ENCODE peak calls at places on chromosomes 1 and 21, in nine cellular contexts. W, Z, R, J, B, V, L, O and P are unnamed samples.

GRCh38 chr1:93690921-93691789 is 9.5 kb upstream of the BCAR3 start:
- DNase-seq in J (no peak), O (no peak), Z (peak; percentile 45), B (no peak), V (no peak), W (no peak), R (no peak), L (no peak), P (no peak)

GRCh38 chr1:155012052-155012546 is 9.5 kb downstream of the ZBTB7B start:
- DNase-seq in O (peak; percentile 68), B (no peak), R (peak; percentile 93), W (peak; percentile 96), L (peak; percentile 85), J (no peak), V (peak; percentile 50), Z (peak; percentile 89), P (peak; percentile 90)

GRCh38 chr1:232273071-232273470 is 356.9 kb downstream of the SIPA1L2 start:
- DNase-seq in J (no peak), V (no peak), Z (no peak), O (no peak), L (no peak), W (no peak), B (no peak), R (no peak), P (no peak)

GRCh38 chr1:81174052-81174451 is 626.7 kb upstream of the ADGRL2 start:
- DNase-seq in V (no peak), W (no peak), L (no peak), R (no peak), B (no peak), J (no peak), O (no peak), Z (no peak), P (peak; percentile 62)

GRCh38 chr1:61079898-61080336 is 2.4 kb upstream of the NFIA start:
- DNase-seq in W (peak; percentile 96), V (peak; percentile 83), L (peak; percentile 82), O (peak; percentile 90), Z (peak; percentile 60), B (peak; percentile 79), R (peak; percentile 90), J (peak; percentile 65), P (peak; percentile 78)

GRCh38 chr21:36780861-36781260 is 81.9 kb downstream of the SIM2 start:
- DNase-seq in J (no peak), W (no peak), B (no peak), R (no peak), L (no peak), O (no peak), Z (no peak), V (no peak), P (no peak)

GRCh38 chr1:88079036-88079435 is 605.0 kb upstream of the PKN2 start:
- DNase-seq in L (no peak), B (no peak), O (no peak), R (no peak), J (no peak), Z (peak; percentile 74), V (no peak), W (no peak), P (no peak)

GRCh38 chr1:25683731-25684130 is 67.1 kb downstream of the MAN1C1 start:
- DNase-seq in O (no peak), J (no peak), R (no peak), L (no peak), B (no peak), W (no peak), Z (no peak), V (no peak), P (no peak)

GRCh38 chr1:109091196-109092193 is 931 bp downstream of the TMEM167B start:
- DNase-seq in B (no peak), L (peak; percentile 37), Z (no peak), J (no peak), R (no peak), O (no peak), V (no peak), W (no peak), P (no peak)

GRCh38 chr21:15850645-15851044 is 120.9 kb downstream of the USP25 start:
- DNase-seq in J (no peak), W (no peak), O (no peak), V (no peak), B (no peak), Z (no peak), L (no peak), R (no peak), P (no peak)

GRCh38 chr21:26965567-26966359 is 1.1 kb downstream of the ADAMTS5 start:
- DNase-seq in J (no peak), Z (peak; percentile 87), W (no peak), L (peak; percentile 21), R (peak; percentile 65), V (peak; percentile 24), O (peak; percentile 40), B (no peak), P (peak; percentile 42)

GRCh38 chr21:45262616-45263015 is 25.1 kb downstream of the POFUT2 start:
- DNase-seq in J (no peak), R (peak; percentile 60), L (peak; percentile 74), O (peak; percentile 17), V (no peak), B (no peak), W (peak; percentile 53), Z (no peak), P (no peak)

GRCh38 chr1:8517579-8518489 is 199.9 kb downstream of the SLC45A1 start:
- DNase-seq in Z (no peak), B (no peak), V (no peak), R (no peak), L (no peak), O (no peak), J (no peak), W (no peak), P (no peak)

GRCh38 chr1:26317612-26318337 is at the start of gene CD52:
- DNase-seq in B (no peak), Z (peak; percentile 63), J (no peak), R (no peak), V (no peak), O (no peak), L (peak; percentile 63), W (no peak), P (no peak)

GRCh38 chr21:46610018-46610701 is 5.3 kb upstream of the S100B start:
- DNase-seq in V (no peak), J (no peak), R (no peak), B (no peak), Z (no peak), W (no peak), O (no peak), L (no peak), P (no peak)

GRCh38 chr1:88736633-88737248 is 52.7 kb downstream of the PKN2 start:
- DNase-seq in O (no peak), W (no peak), R (no peak), B (no peak), V (no peak), J (no peak), Z (peak; percentile 25), L (no peak), P (no peak)

GRCh38 chr21:43884012-43884860 is 19.2 kb downstream of the AGPAT3 start:
- DNase-seq in V (peak; percentile 40), O (no peak), R (no peak), B (peak; percentile 52), J (no peak), W (no peak), Z (peak; percentile 65), L (peak; percentile 83), P (no peak)

DNA sequence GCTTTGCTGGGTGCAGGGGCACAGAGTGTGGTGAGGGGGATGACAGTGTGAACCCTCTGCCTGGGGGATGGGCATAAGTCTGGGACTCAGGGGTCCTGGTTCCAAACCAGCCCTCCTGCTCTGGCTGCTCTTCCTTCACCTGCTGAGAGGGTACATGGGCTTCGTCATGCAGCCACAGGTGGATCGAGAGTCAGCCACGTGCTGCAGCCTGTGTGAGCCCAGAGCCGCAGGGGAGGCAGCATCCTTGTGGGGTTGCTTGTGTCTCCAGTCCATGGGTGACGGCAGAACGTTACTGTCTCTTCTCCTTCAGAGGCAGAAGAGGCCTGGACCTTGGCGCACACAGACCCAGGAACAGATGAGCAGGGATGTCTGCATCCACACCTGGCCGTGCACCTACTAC is 12.1 kb downstream of the SNAP47 start:
- DNase-seq in J (no peak), L (no peak), W (no peak), O (no peak), Z (no peak), B (no peak), R (no peak), V (no peak), P (no peak)
- H3K27ac ChIP-seq in J (no peak overlapping the region), L (peak overlapping the region; percentile 75), W (peak overlapping the region; percentile 86), O (no peak overlapping the region), Z (no peak overlapping the region), B (no peak overlapping the region), R (no peak overlapping the region), V (no peak overlapping the region), P (no peak overlapping the region)

DNA sequence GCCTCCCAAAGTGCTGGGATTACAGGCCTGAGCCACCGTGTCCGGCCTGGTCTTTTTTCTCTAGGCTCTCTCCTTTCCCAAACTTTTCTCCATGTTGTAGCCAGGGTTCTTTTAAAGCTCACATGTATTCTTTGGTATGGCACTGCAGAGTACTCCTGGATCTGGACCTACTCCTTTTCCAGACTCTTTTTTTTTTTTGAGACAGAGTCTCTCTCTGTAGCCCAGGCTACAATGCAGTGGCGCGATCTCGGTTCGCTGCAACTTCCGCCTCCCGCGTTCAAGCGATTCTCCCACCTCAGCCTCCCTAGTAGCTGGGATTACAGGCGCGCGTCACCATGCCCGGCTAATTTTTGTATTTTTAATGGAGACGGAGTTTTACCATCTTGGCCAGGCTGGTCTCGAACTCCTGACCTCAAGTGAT is 602 bp upstream of the MED18 start:
- DNase-seq in R (no peak), O (no peak), L (no peak), V (no peak), B (no peak), Z (no peak), J (no peak), W (no peak), P (no peak)
- H3K27ac ChIP-seq in R (peak overlapping the region; percentile 87), O (peak overlapping the region; percentile 82), L (peak overlapping the region; percentile 93), V (peak overlapping the region; percentile 76), B (peak overlapping the region; percentile 62), Z (no peak overlapping the region), J (peak overlapping the region; percentile 92), W (peak overlapping the region; percentile 84), P (peak overlapping the region; percentile 75)

GRCh38 chr1:162502928-162503327 is 5.3 kb downstream of the UHMK1 start:
- DNase-seq in R (no peak), V (no peak), J (no peak), O (no peak), L (no peak), Z (no peak), W (no peak), B (no peak), P (no peak)
- H3K27ac ChIP-seq in R (no peak overlapping the region), V (no peak overlapping the region), J (no peak overlapping the region), O (no peak overlapping the region), L (no peak overlapping the region), Z (no peak overlapping the region), W (no peak overlapping the region), B (no peak overlapping the region), P (no peak overlapping the region)

DNA sequence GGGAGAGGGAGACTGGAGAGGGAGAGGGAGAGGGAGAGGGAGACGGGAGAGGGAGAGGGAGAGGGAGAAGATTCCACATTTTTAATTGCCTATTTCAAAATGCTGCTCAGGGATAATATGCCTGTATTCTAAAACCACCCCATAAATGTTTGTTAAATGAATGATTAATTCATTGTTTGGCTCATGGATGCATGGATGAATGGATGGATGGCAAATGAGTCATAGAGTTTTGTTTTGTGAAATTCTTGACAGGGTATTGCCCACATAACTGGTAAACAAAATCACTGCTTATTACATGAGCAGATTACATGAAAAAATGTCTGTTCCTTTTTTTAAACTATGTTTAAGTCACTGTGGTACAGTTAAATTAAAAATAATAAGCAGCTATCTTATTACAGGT is 220.4 kb downstream of the ZP4 start:
- DNase-seq in L (no peak), Z (no peak), R (no peak), B (no peak), W (no peak), J (no peak), V (no peak), O (no peak), P (no peak)
- H3K27ac ChIP-seq in L (no peak overlapping the region), Z (no peak overlapping the region), R (no peak overlapping the region), B (no peak overlapping the region), W (no peak overlapping the region), J (no peak overlapping the region), V (no peak overlapping the region), O (no peak overlapping the region), P (no peak overlapping the region)

GRCh38 chr1:206816390-206817287 is 44.3 kb upstream of the IL10 start:
- DNase-seq in L (no peak), V (no peak), W (no peak), R (no peak), O (no peak), Z (no peak), J (no peak), B (no peak), P (no peak)
- H3K27ac ChIP-seq in L (no peak overlapping the region), V (no peak overlapping the region), W (no peak overlapping the region), R (no peak overlapping the region), O (no peak overlapping the region), Z (no peak overlapping the region), J (no peak overlapping the region), B (no peak overlapping the region), P (no peak overlapping the region)